ENCODE peak calls at places on chromosomes 6 and 20, in ten cellular contexts. One of them, this sample, is unnamed.

GRCh38 chr6:131177996-131178395 is 42.7 kb downstream of the AKAP7 start:
- DNase-seq in tibial artery: no peak
- DNase-seq in prostate gland: no peak
- DNase-seq in cardiac fibroblast: no peak
- DNase-seq in spleen: no peak
- DNase-seq in Caco-2: no peak
- DNase-seq in pancreas: no peak
- DNase-seq in cardiac muscle cell: no peak
- DNase-seq in A549: no peak
- DNase-seq in uterus: no peak
- DNase-seq in this sample: no peak

GRCh38 chr20:39019805-39020325 is 57.7 kb downstream of the DHX35 start:
- DNase-seq in Caco-2: no peak
- DNase-seq in cardiac fibroblast: peak
- DNase-seq in spleen: no peak
- DNase-seq in uterus: no peak
- DNase-seq in cardiac muscle cell: no peak
- DNase-seq in A549: no peak
- DNase-seq in prostate gland: no peak
- DNase-seq in pancreas: no peak
- DNase-seq in tibial artery: no peak
- DNase-seq in this sample: peak

GRCh38 chr20:21326700-21327099 is 23.6 kb downstream of the XRN2 start:
- DNase-seq in cardiac fibroblast: no peak
- DNase-seq in spleen: no peak
- DNase-seq in Caco-2: no peak
- DNase-seq in cardiac muscle cell: no peak
- DNase-seq in pancreas: no peak
- DNase-seq in tibial artery: no peak
- DNase-seq in uterus: no peak
- DNase-seq in A549: no peak
- DNase-seq in prostate gland: no peak
- DNase-seq in this sample: no peak

GRCh38 chr20:46706242-46706641 is 3.2 kb upstream of the SLC2A10 start:
- DNase-seq in cardiac fibroblast: no peak
- DNase-seq in uterus: no peak
- DNase-seq in Caco-2: no peak
- DNase-seq in tibial artery: no peak
- DNase-seq in cardiac muscle cell: no peak
- DNase-seq in A549: no peak
- DNase-seq in spleen: no peak
- DNase-seq in prostate gland: no peak
- DNase-seq in pancreas: no peak
- DNase-seq in this sample: no peak

GRCh38 chr20:48284837-48285236 is 499.6 kb upstream of the SULF2 start:
- DNase-seq in A549: peak
- DNase-seq in tibial artery: no peak
- DNase-seq in spleen: no peak
- DNase-seq in uterus: no peak
- DNase-seq in prostate gland: no peak
- DNase-seq in cardiac muscle cell: no peak
- DNase-seq in pancreas: no peak
- DNase-seq in cardiac fibroblast: peak
- DNase-seq in Caco-2: peak
- DNase-seq in this sample: no peak

GRCh38 chr6:155473741-155474140 is 18.1 kb upstream of the NOX3 start:
- DNase-seq in spleen: no peak
- DNase-seq in cardiac fibroblast: peak
- DNase-seq in Caco-2: no peak
- DNase-seq in tibial artery: no peak
- DNase-seq in cardiac muscle cell: no peak
- DNase-seq in uterus: no peak
- DNase-seq in pancreas: no peak
- DNase-seq in A549: no peak
- DNase-seq in prostate gland: no peak
- DNase-seq in this sample: peak

GRCh38 chr20:49386848-49387605 is 95.4 kb downstream of the KCNB1 start:
- DNase-seq in Caco-2: no peak
- DNase-seq in cardiac muscle cell: no peak
- DNase-seq in cardiac fibroblast: no peak
- DNase-seq in tibial artery: no peak
- DNase-seq in prostate gland: no peak
- DNase-seq in pancreas: no peak
- DNase-seq in uterus: peak
- DNase-seq in spleen: peak
- DNase-seq in A549: no peak
- DNase-seq in this sample: no peak

GRCh38 chr6:139388384-139388783 is 13.9 kb upstream of the CITED2 start:
- DNase-seq in prostate gland: no peak
- DNase-seq in uterus: no peak
- DNase-seq in cardiac muscle cell: no peak
- DNase-seq in tibial artery: no peak
- DNase-seq in Caco-2: peak
- DNase-seq in A549: no peak
- DNase-seq in pancreas: no peak
- DNase-seq in spleen: no peak
- DNase-seq in cardiac fibroblast: no peak
- DNase-seq in this sample: no peak

GRCh38 chr6:52399511-52400315 is 20.4 kb upstream of the EFHC1 start:
- DNase-seq in Caco-2: peak
- DNase-seq in spleen: no peak
- DNase-seq in cardiac fibroblast: peak
- DNase-seq in pancreas: no peak
- DNase-seq in cardiac muscle cell: peak
- DNase-seq in tibial artery: no peak
- DNase-seq in prostate gland: peak
- DNase-seq in A549: peak
- DNase-seq in uterus: no peak
- DNase-seq in this sample: peak

GRCh38 chr6:3337521-3338350 is 79.0 kb downstream of the PSMG4 start:
- DNase-seq in uterus: no peak
- DNase-seq in cardiac muscle cell: no peak
- DNase-seq in A549: peak
- DNase-seq in prostate gland: no peak
- DNase-seq in cardiac fibroblast: no peak
- DNase-seq in Caco-2: no peak
- DNase-seq in spleen: no peak
- DNase-seq in pancreas: no peak
- DNase-seq in tibial artery: no peak
- DNase-seq in this sample: no peak

GRCh38 chr6:45675634-45676033 is 297.9 kb upstream of the SUPT3H start:
- DNase-seq in prostate gland: no peak
- DNase-seq in tibial artery: no peak
- DNase-seq in pancreas: peak
- DNase-seq in A549: no peak
- DNase-seq in spleen: no peak
- DNase-seq in Caco-2: no peak
- DNase-seq in cardiac fibroblast: no peak
- DNase-seq in uterus: no peak
- DNase-seq in cardiac muscle cell: no peak
- DNase-seq in this sample: no peak

GRCh38 chr20:34397096-34397495 is 34.0 kb downstream of the ITCH start:
- DNase-seq in cardiac fibroblast: no peak
- DNase-seq in prostate gland: no peak
- DNase-seq in Caco-2: no peak
- DNase-seq in tibial artery: no peak
- DNase-seq in cardiac muscle cell: no peak
- DNase-seq in pancreas: no peak
- DNase-seq in spleen: no peak
- DNase-seq in A549: no peak
- DNase-seq in uterus: no peak
- DNase-seq in this sample: peak

GRCh38 chr20:18672826-18673225 is 85.0 kb downstream of the DTD1 start:
- DNase-seq in cardiac muscle cell: no peak
- DNase-seq in tibial artery: no peak
- DNase-seq in A549: no peak
- DNase-seq in pancreas: no peak
- DNase-seq in uterus: no peak
- DNase-seq in prostate gland: no peak
- DNase-seq in cardiac fibroblast: no peak
- DNase-seq in spleen: no peak
- DNase-seq in Caco-2: no peak
- DNase-seq in this sample: no peak

GRCh38 chr20:3250091-3250504 is 11.1 kb upstream of the SLC4A11 start:
- DNase-seq in A549: peak
- DNase-seq in cardiac muscle cell: peak
- DNase-seq in cardiac fibroblast: no peak
- DNase-seq in uterus: no peak
- DNase-seq in spleen: peak
- DNase-seq in pancreas: no peak
- DNase-seq in tibial artery: no peak
- DNase-seq in prostate gland: no peak
- DNase-seq in Caco-2: peak
- DNase-seq in this sample: no peak

DNA sequence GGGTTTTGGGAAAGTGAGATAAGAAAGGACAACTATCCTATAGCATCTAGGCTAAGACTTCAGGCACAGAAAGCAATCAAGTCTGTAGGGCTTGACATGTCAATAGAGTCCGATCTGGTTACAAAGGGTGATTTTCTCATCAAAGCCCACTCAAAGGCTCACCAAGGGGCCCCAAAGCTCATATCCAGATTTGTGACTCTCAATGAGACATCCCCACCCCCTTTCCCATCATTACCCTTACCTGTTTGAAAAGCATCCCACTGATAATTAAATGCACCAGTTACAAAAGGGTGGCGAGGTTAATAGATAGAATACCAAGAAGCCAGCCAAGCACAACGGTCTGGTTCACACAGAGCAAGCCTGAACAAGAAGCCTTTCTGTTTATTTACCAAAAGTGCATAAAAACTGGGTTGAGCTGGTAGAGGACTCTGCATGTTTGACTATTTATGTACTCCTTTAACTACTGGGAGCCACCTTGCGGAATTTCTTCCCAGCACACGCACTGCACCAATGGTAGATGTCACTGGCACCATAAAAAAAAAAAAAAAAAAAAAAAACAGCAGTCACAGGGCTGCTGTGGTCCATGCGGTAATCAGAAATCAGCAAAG is 6.1 kb downstream of the JAG1 start:
- DNase-seq in cardiac fibroblast: no peak
- DNase-seq in spleen: no peak
- DNase-seq in pancreas: no peak
- DNase-seq in uterus: peak
- DNase-seq in cardiac muscle cell: no peak
- DNase-seq in A549: no peak
- DNase-seq in Caco-2: no peak
- DNase-seq in prostate gland: peak
- DNase-seq in tibial artery: no peak
- DNase-seq in this sample: no peak
- TF ChIP-seq CTCF in cardiac fibroblast: no peak
- TF ChIP-seq CTCF in spleen: no peak
- TF ChIP-seq CTCF in pancreas: no peak
- TF ChIP-seq CTCF in uterus: no peak
- TF ChIP-seq CTCF in cardiac muscle cell: no peak
- TF ChIP-seq CTCF in A549: no peak
- TF ChIP-seq CTCF in Caco-2: no peak
- TF ChIP-seq CTCF in prostate gland: peak
- TF ChIP-seq CTCF in tibial artery: no peak
- TF ChIP-seq CTCF in this sample: no peak

DNA sequence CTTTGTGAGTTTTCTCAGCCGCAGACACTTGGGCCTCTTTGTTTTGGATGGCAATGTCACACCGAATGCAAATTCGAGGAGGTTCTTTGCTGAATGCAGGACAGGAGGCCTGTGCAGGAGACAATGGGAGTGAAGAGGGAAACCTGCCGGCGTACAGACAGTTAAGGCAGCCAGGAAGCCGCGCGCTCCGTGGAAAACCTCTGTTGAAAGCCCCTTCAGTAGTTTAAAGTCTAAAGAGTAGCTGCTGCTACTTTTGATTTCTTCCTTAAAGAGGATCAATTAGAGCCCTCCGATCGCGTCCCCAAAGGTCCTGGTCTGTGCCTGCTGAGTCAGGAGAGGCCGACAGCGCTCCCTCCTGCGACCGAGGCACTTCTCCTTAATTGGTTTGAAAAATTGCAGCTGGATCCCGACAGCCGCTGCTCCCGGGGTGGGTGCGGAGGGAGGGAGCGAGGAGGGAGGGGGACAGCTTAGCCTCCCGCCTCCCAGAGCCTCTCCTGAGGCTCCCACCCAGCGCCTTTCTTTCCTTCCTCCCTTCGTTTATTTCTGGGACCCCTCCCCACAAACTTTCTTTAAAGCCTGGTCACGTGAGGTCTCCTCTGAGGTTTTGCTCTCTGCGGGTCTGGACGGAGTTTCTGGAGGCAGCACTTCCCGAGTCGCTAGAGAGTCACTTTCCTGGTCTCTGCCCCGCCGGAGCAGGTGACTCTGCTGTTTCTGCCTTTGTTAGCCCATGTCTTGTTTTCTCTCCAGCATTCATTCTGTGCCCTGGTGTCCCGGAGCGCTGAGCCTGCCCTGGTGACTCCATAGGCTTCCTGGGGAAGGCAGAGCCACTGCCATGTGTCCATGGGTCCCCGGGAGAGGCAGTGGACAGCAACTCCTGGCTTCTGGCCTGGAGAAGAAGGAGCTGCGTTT is 22.3 kb upstream of the RPP40 start:
- DNase-seq in A549: no peak
- DNase-seq in prostate gland: peak
- DNase-seq in cardiac muscle cell: peak
- DNase-seq in uterus: peak
- DNase-seq in Caco-2: peak
- DNase-seq in spleen: peak
- DNase-seq in tibial artery: peak
- DNase-seq in cardiac fibroblast: peak
- DNase-seq in pancreas: no peak
- DNase-seq in this sample: peak
- H3K4me3 ChIP-seq in A549: no peak
- H3K4me3 ChIP-seq in prostate gland: peak
- H3K4me3 ChIP-seq in cardiac muscle cell: peak
- H3K4me3 ChIP-seq in uterus: peak
- H3K4me3 ChIP-seq in Caco-2: peak
- H3K4me3 ChIP-seq in spleen: peak
- H3K4me3 ChIP-seq in tibial artery: peak
- H3K4me3 ChIP-seq in cardiac fibroblast: peak
- H3K4me3 ChIP-seq in pancreas: peak
- H3K4me3 ChIP-seq in this sample: peak

GRCh38 chr6:70520575-70520974 is 46.2 kb upstream of the SDHAF4 start:
- DNase-seq in uterus: no peak
- DNase-seq in pancreas: no peak
- DNase-seq in A549: peak
- DNase-seq in prostate gland: no peak
- DNase-seq in Caco-2: no peak
- DNase-seq in cardiac muscle cell: no peak
- DNase-seq in spleen: no peak
- DNase-seq in cardiac fibroblast: peak
- DNase-seq in tibial artery: no peak
- DNase-seq in this sample: peak
- TF ChIP-seq CTCF in uterus: no peak
- TF ChIP-seq CTCF in pancreas: no peak
- TF ChIP-seq CTCF in A549: peak
- TF ChIP-seq CTCF in prostate gland: peak
- TF ChIP-seq CTCF in Caco-2: peak
- TF ChIP-seq CTCF in cardiac muscle cell: peak
- TF ChIP-seq CTCF in spleen: no peak
- TF ChIP-seq CTCF in cardiac fibroblast: peak
- TF ChIP-seq CTCF in tibial artery: no peak
- TF ChIP-seq CTCF in this sample: peak

DNA sequence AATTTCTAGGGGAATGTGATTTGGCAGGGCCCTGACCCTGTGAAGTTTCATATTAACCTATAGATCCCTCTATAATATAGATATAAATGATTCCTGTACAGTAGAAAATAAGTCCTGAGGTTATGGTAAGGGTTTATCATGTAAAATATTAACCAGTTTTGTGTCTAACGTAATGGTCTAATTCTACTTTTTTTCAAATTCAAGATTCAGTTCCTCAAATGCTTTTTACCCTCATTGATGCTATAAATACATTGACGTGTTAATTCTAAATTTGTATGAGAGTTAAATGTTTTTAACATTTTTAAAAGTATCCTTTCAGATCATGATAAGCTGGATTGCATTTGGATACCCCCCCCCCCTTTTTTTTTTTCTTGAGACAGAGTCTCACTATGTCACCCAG is 169.4 kb downstream of the MEI4 start:
- DNase-seq in cardiac fibroblast: no peak
- DNase-seq in uterus: no peak
- DNase-seq in spleen: no peak
- DNase-seq in pancreas: no peak
- DNase-seq in tibial artery: no peak
- DNase-seq in A549: no peak
- DNase-seq in prostate gland: no peak
- DNase-seq in cardiac muscle cell: no peak
- DNase-seq in Caco-2: no peak
- DNase-seq in this sample: no peak
- H3K4me3 ChIP-seq in cardiac fibroblast: no peak
- H3K4me3 ChIP-seq in uterus: no peak
- H3K4me3 ChIP-seq in spleen: no peak
- H3K4me3 ChIP-seq in pancreas: no peak
- H3K4me3 ChIP-seq in tibial artery: no peak
- H3K4me3 ChIP-seq in A549: no peak
- H3K4me3 ChIP-seq in prostate gland: no peak
- H3K4me3 ChIP-seq in cardiac muscle cell: no peak
- H3K4me3 ChIP-seq in Caco-2: no peak
- H3K4me3 ChIP-seq in this sample: no peak

This sample was measured in fibroblast of mammary gland.